ENCODE peak calls at places on chromosomes 3 and 15, in eight cellular contexts. Q is PC-3; O is lung; Y is endothelial cell; N is astrocyte of the spinal cord; Z is CD8-positive, alpha-beta T cell; T is uterus; V is activated B cell treated with CpG ODN at 0.5 μM for 24 hours. R is an unnamed sample.

GRCh38 chr15:29734917-29735572 is 87.2 kb downstream of the TJP1 start:
- DNase-seq in Q (peak), O (no peak), Y (no peak), N (peak), Z (no peak), T (no peak), V (no peak), R (no peak)

GRCh38 chr3:150467381-150467780 is 59.3 kb downstream of the TSC22D2 start:
- DNase-seq in Q (no peak), O (no peak), Y (no peak), N (no peak), Z (no peak), T (no peak), V (no peak), R (no peak)

GRCh38 chr3:57421336-57421735 is 122.8 kb downstream of the DNAH12 start:
- DNase-seq in Q (no peak), O (no peak), Y (no peak), N (no peak), Z (no peak), T (no peak), V (no peak), R (no peak)

GRCh38 chr3:126530171-126531050 is 6.5 kb downstream of the CHST13 start:
- DNase-seq in Q (no peak), O (peak), Y (no peak), N (no peak), Z (no peak), T (no peak), V (no peak), R (no peak)

GRCh38 chr15:70505411-70505919 is 257.9 kb downstream of the UACA start:
- DNase-seq in Q (peak), O (no peak), Y (no peak), N (peak), Z (no peak), T (no peak), V (no peak), R (no peak)

GRCh38 chr15:40282870-40283614 is at the start of gene ANKRD63:
- DNase-seq in Q (peak), O (no peak), Y (no peak), N (no peak), Z (peak), T (no peak), V (peak), R (no peak)

GRCh38 chr3:42489116-42489936 is 13.1 kb upstream of the VIPR1 start:
- DNase-seq in Q (no peak), O (peak), Y (no peak), N (no peak), Z (no peak), T (no peak), V (no peak), R (no peak)

GRCh38 chr3:176554264-176554663 is 643.0 kb downstream of the TBL1XR1 start:
- DNase-seq in Q (no peak), O (no peak), Y (no peak), N (no peak), Z (no peak), T (no peak), V (no peak), R (no peak)

GRCh38 chr3:43418601-43419272 is 132.4 kb downstream of the SNRK start:
- DNase-seq in Q (peak), O (no peak), Y (no peak), N (peak), Z (no peak), T (no peak), V (no peak), R (no peak)

GRCh38 chr3:172777901-172778300 is 27.4 kb downstream of the ECT2 start:
- DNase-seq in Q (no peak), O (no peak), Y (no peak), N (no peak), Z (no peak), T (no peak), V (no peak), R (no peak)

GRCh38 chr3:111595239-111595638 is at the start of gene ZBED2:
- DNase-seq in Q (no peak), O (peak), Y (no peak), N (no peak), Z (no peak), T (no peak), V (no peak), R (no peak)

GRCh38 chr3:18082551-18083272 is 340.3 kb upstream of the TBC1D5 start:
- DNase-seq in Q (no peak), O (no peak), Y (no peak), N (no peak), Z (no peak), T (no peak), V (no peak), R (no peak)

GRCh38 chr3:23324745-23325144 is 121.6 kb downstream of the UBE2E2 start:
- DNase-seq in Q (peak), O (no peak), Y (no peak), N (peak), Z (no peak), T (no peak), V (no peak), R (no peak)

GRCh38 chr3:31077021-31077601 is 182.7 kb upstream of the GADL1 start:
- DNase-seq in Q (peak), O (no peak), Y (no peak), N (peak), Z (no peak), T (no peak), V (no peak), R (no peak)

GRCh38 chr3:159881828-159882309 is 106.8 kb upstream of the IL12A start:
- DNase-seq in Q (no peak), O (no peak), Y (no peak), N (peak), Z (no peak), T (no peak), V (no peak), R (no peak)

GRCh38 chr15:46260937-46261336 is 626.1 kb downstream of the SQOR start:
- DNase-seq in Q (peak), O (no peak), Y (no peak), N (no peak), Z (no peak), T (no peak), V (no peak), R (no peak)

GRCh38 chr3:50189274-50189673 is 2.1 kb upstream of the GNAT1 start:
- DNase-seq in Q (peak), O (peak), Y (peak), N (peak), Z (no peak), T (peak), V (no peak), R (peak)

GRCh38 chr15:31197497-31198414 is 96.2 kb upstream of the TRPM1 start:
- DNase-seq in Q (peak), O (no peak), Y (peak), N (no peak), Z (no peak), T (no peak), V (peak), R (no peak)

GRCh38 chr3:194067949-194068362 is 68.0 kb upstream of the HES1 start:
- DNase-seq in Q (peak), O (no peak), Y (no peak), N (no peak), Z (no peak), T (no peak), V (no peak), R (no peak)

GRCh38 chr3:77096966-77097890 is 57.3 kb downstream of the ROBO2 start:
- DNase-seq in Q (peak), O (no peak), Y (no peak), N (peak), Z (no peak), T (no peak), V (no peak), R (no peak)

GRCh38 chr15:55247276-55247675 is 42.3 kb downstream of the RAB27A start:
- DNase-seq in Q (no peak), O (no peak), Y (no peak), N (no peak), Z (no peak), T (no peak), V (no peak), R (no peak)

GRCh38 chr15:81091889-81092558 is 42.0 kb upstream of the CFAP161 start:
- DNase-seq in Q (peak), O (no peak), Y (no peak), N (peak), Z (no peak), T (peak), V (no peak), R (no peak)

GRCh38 chr3:39473452-39474125 is 6.1 kb downstream of the MOBP start:
- DNase-seq in Q (no peak), O (no peak), Y (no peak), N (no peak), Z (no peak), T (no peak), V (no peak), R (no peak)

GRCh38 chr15:89749951-89750559 is 994 bp downstream of the MESP1 start:
- DNase-seq in Q (peak), O (no peak), Y (no peak), N (no peak), Z (no peak), T (no peak), V (no peak), R (no peak)

GRCh38 chr3:11522953-11523792 is 120.5 kb downstream of the VGLL4 start:
- DNase-seq in Q (peak), O (no peak), Y (no peak), N (no peak), Z (no peak), T (peak), V (no peak), R (no peak)

GRCh38 chr3:121542924-121543323 is 2.9 kb downstream of the POLQ start:
- DNase-seq in Q (no peak), O (no peak), Y (no peak), N (no peak), Z (no peak), T (no peak), V (no peak), R (no peak)

GRCh38 chr15:63818191-63818590 is 15.6 kb downstream of the HERC1 start:
- DNase-seq in Q (no peak), O (no peak), Y (peak), N (peak), Z (no peak), T (no peak), V (no peak), R (no peak)

GRCh38 chr15:58546066-58546591 is 114.3 kb downstream of the LIPC start:
- DNase-seq in Q (no peak), O (no peak), Y (no peak), N (no peak), Z (no peak), T (no peak), V (no peak), R (no peak)

GRCh38 chr3:170709046-170709445 is 123.2 kb upstream of the SLC7A14 start:
- DNase-seq in Q (peak), O (no peak), Y (no peak), N (no peak), Z (no peak), T (no peak), V (no peak), R (no peak)

DNA sequence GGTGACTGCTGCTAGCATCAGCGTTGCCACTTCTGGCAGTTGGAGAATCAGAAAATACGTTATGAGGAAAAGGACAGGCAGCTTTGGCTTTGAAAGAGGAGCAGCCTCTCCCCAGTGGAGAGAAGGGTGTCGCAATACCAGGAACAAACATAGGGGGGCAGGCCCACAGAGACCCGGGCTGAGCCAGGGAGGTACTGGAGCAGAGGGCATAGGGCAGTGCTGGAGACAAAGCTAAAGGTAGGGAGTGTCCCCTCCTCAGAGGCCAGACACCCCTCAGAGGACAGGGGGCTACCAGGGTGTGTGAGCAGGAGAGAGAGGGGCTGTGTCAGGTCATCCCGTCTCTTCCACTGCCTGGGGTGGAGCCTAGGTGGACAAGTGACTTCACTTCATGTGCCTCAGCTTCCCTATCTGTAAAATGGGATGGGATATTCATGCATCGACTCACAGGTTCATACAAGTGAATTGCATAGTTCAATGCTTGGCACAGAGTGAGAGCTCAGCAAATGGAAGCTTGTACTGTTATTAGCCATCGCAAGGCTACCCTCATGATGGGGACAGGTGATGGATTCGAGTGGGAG is 49.7 kb upstream of the LIMD1 start:
- DNase-seq in Q (no peak), O (no peak), Y (no peak), N (no peak), Z (no peak), T (no peak), V (no peak), R (no peak)
- TF ChIP-seq CTCF in Q (peak), O (no peak), Y (peak), N (no peak), Z (no peak), T (no peak), V (no peak), R (no peak)

DNA sequence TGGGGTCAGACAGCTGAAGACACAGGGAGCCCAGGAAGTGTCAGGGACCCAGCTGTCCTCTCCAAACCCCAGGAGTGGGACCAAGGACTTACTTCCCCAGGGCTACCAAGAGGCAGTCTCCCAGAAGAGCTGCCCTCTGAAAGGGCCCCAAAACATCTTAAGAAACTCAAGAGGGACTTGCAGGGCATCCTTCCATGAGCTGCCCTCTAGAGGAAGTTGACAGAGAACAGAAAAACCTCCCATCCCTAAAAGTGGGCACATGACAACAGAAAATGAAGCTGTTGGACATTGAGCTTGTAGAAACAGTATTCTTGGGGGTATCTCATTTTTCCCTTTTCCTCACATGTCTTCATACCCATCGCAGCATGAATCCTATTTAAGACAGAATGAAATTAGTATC is 58.9 kb downstream of the MECOM start:
- DNase-seq in Q (peak), O (no peak), Y (no peak), N (no peak), Z (no peak), T (no peak), V (no peak), R (no peak)
- TF ChIP-seq CTCF in Q (peak), O (no peak), Y (no peak), N (no peak), Z (no peak), T (no peak), V (no peak), R (no peak)

GRCh38 chr3:89533320-89533719 is 425.9 kb downstream of the EPHA3 start:
- DNase-seq in Q (no peak), O (no peak), Y (no peak), N (no peak), Z (no peak), T (no peak), V (no peak), R (no peak)

GRCh38 chr3:89522168-89522567 is 414.7 kb downstream of the EPHA3 start:
- DNase-seq in Q (no peak), O (no peak), Y (no peak), N (no peak), Z (no peak), T (no peak), V (no peak), R (no peak)

GRCh38 chr3:89525597-89525996 is 418.2 kb downstream of the EPHA3 start:
- DNase-seq in Q (no peak), O (no peak), Y (no peak), N (no peak), Z (no peak), T (no peak), V (no peak), R (no peak)

DNA sequence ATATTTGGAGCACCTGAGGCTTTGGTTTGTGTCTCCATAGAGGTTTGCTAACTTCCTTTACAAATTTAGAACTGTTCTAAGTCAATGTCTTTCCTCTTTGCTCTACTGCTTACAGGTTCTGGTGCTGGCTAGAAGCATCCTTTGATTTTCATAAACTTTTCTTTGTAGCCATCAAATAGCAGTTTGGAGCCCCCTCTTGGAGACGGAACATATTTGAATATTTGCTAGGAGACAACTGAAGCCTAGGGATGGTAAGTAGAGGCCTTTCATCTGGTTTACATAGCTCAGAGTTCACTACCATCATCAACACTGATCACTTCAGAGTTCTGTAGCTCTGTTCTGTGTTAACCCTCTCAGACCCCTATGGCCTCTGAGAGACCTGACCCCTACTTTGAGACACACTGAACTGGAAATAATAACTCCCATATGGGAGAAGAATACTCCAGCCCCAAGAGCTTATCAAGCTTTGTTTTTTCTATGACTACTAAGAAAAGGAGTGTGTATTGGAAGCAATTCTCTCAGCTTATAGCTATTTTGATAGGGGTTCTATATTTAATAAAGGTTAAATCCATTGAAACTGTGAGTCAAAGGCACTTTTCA is 420.4 kb downstream of the EPHA3 start:
- DNase-seq in Q (no peak), O (no peak), Y (no peak), N (peak), Z (no peak), T (no peak), V (no peak), R (no peak)
- TF ChIP-seq CTCF in Q (peak), O (no peak), Y (no peak), N (peak), Z (no peak), T (no peak), V (no peak), R (no peak)

GRCh38 chr3:129824926-129825541 is 68.5 kb downstream of the TMCC1 start:
- DNase-seq in Q (peak), O (peak), Y (peak), N (peak), Z (no peak), T (no peak), V (no peak), R (peak)
- TF ChIP-seq CTCF in Q (peak), O (peak), Y (peak), N (peak), Z (peak), T (peak), V (peak), R (peak)

GRCh38 chr3:67648229-67648628 is 6.2 kb downstream of the SUCLG2 start:
- DNase-seq in Q (no peak), O (no peak), Y (no peak), N (no peak), Z (no peak), T (no peak), V (no peak), R (no peak)

GRCh38 chr3:67649681-67650080 is 4.7 kb downstream of the SUCLG2 start:
- DNase-seq in Q (no peak), O (no peak), Y (no peak), N (no peak), Z (no peak), T (no peak), V (no peak), R (no peak)

GRCh38 chr3:67648701-67649100 is 5.7 kb downstream of the SUCLG2 start:
- DNase-seq in Q (no peak), O (no peak), Y (no peak), N (peak), Z (no peak), T (no peak), V (no peak), R (no peak)

GRCh38 chr3:67646586-67647234 is 7.7 kb downstream of the SUCLG2 start:
- DNase-seq in Q (peak), O (no peak), Y (no peak), N (peak), Z (no peak), T (no peak), V (no peak), R (no peak)

GRCh38 chr3:67647390-67647878 is 7.0 kb downstream of the SUCLG2 start:
- DNase-seq in Q (peak), O (peak), Y (no peak), N (peak), Z (no peak), T (no peak), V (no peak), R (no peak)
- TF ChIP-seq CTCF in Q (no peak), O (no peak), Y (no peak), N (no peak), Z (no peak), T (no peak), V (no peak), R (no peak)

R was measured in progenitor cell of endocrine pancreas.